ENCODE peak calls at places on chromosomes 16 and 17, in five cellular contexts. Q, T, M, B and Y are unnamed samples.

GRCh38 chr17:66610734-66611133 is 224.2 kb upstream of the CACNG5 start:
- DNase-seq in Q (no peak), M (no peak), B (no peak), T (no peak), Y (no peak)

GRCh38 chr17:30290696-30291570 is 811 bp downstream of the BLMH start:
- DNase-seq in B (peak), M (no peak), T (peak), Q (no peak), Y (no peak)

GRCh38 chr16:49635591-49636581 is 220.0 kb downstream of the ZNF423 start:
- DNase-seq in M (no peak), Q (no peak), B (no peak), T (no peak), Y (no peak)

GRCh38 chr16:13606804-13607203 is 313.1 kb upstream of the ERCC4 start:
- DNase-seq in T (no peak), M (no peak), B (no peak), Q (no peak), Y (no peak)

GRCh38 chr16:65037558-65037957 is 84.3 kb downstream of the CDH11 start:
- DNase-seq in T (no peak), Q (no peak), B (no peak), M (no peak), Y (no peak)

GRCh38 chr17:7982666-7983065 is 19.7 kb upstream of the GUCY2D start:
- DNase-seq in M (no peak), B (peak), T (peak), Q (no peak), Y (no peak)

GRCh38 chr17:48100591-48101011 is 677 bp downstream of the CBX1 start:
- DNase-seq in Q (no peak), T (no peak), M (peak), B (peak), Y (peak)

GRCh38 chr16:80875616-80876015 is 71.2 kb upstream of the CDYL2 start:
- DNase-seq in B (no peak), T (no peak), Q (no peak), M (no peak), Y (no peak)

GRCh38 chr17:38458521-38458920 is 30.3 kb downstream of the ARHGAP23 start:
- DNase-seq in Q (no peak), M (no peak), T (no peak), B (no peak), Y (no peak)

GRCh38 chr17:78492116-78492799 is 84.9 kb downstream of the DNAH17 start:
- DNase-seq in Q (no peak), T (no peak), M (no peak), B (no peak), Y (no peak)

GRCh38 chr16:28140788-28141618 is 70.8 kb downstream of the XPO6 start:
- DNase-seq in B (no peak), T (no peak), M (no peak), Q (peak), Y (no peak)

GRCh38 chr17:20123209-20123608 is 114.0 kb downstream of the SPECC1 start:
- DNase-seq in Q (no peak), B (no peak), M (no peak), T (no peak), Y (no peak)

GRCh38 chr16:70253291-70254094 is 1.8 kb upstream of the EXOSC6 start:
- DNase-seq in Q (no peak), B (peak), M (peak), T (peak), Y (no peak)

GRCh38 chr17:17693253-17693954 is 12.1 kb downstream of the RAI1 start:
- DNase-seq in B (no peak), T (peak), Q (no peak), M (no peak), Y (no peak)
- TF ChIP-seq POLR2AphosphoS5 in B (no peak), T (no peak), Q (no peak), M (no peak), Y (no peak)

GRCh38 chr17:81118308-81119221 is 46.7 kb upstream of the PVALEF start:
- DNase-seq in M (no peak), B (no peak), Q (no peak), T (no peak), Y (no peak)
- H3K9ac ChIP-seq in M (peak), B (peak), Q (no peak), T (no peak), Y (no peak)

DNA sequence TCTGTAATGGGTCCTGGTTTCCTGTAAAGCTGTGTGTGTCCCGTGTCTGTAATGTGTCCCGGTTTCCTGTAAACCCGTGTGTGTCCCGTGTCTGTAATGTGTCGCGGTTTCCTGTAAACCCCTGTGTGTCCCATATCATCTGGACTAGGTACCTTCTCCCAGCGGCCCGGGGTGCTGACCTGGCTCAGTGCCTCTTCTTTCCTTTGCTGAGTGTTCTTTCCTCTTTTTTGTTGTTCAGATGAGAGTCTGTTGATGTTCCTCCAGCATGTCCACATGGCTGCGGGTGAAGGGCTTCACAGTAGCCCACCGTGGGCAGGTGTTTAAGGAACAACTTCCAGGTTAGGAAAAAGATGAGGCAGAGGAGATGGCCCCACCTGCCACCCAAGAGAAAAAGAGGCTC is 46.6 kb upstream of the GNG13 start:
- DNase-seq in M (no peak), B (no peak), T (no peak), Q (no peak), Y (no peak)
- H3K27ac ChIP-seq in M (no peak), B (no peak), T (no peak), Q (no peak), Y (no peak)

GRCh38 chr17:12985431-12986285 is 32.2 kb downstream of the ELAC2 start:
- DNase-seq in Q (no peak), M (no peak), B (no peak), T (no peak), Y (no peak)
- TF ChIP-seq POLR2AphosphoS5 in Q (no peak), M (no peak), B (no peak), T (no peak), Y (no peak)